ENCODE peak calls at places on chromosomes 16 and 17, in five cellular contexts. M, B, X, K and Q are unnamed samples.

GRCh38 chr17:79243603-79243990 is 169.0 kb downstream of the ENGASE start:
- DNase-seq in K (no peak), B (no peak), X (no peak), M (no peak), Q (no peak)

GRCh38 chr17:22266231-22266630 is 573.9 kb downstream of the KCNJ18 start:
- DNase-seq in X (no peak), K (no peak), M (no peak), B (no peak), Q (no peak)

GRCh38 chr16:89357055-89357454 is 133.3 kb downstream of the ANKRD11 start:
- DNase-seq in B (no peak), M (no peak), X (no peak), K (no peak), Q (no peak)

GRCh38 chr17:8964801-8965393 is 610 bp downstream of the PIK3R5 start:
- DNase-seq in K (no peak), B (peak; percentile 53), X (no peak), M (no peak), Q (no peak)

GRCh38 chr17:17532991-17533390 is 36.8 kb upstream of the RASD1 start:
- DNase-seq in K (no peak), M (no peak), B (no peak), X (no peak), Q (no peak)

GRCh38 chr17:1929896-1930750 is 95.0 kb downstream of the RTN4RL1 start:
- DNase-seq in M (no peak), B (no peak), K (no peak), X (no peak), Q (no peak)

GRCh38 chr17:50149425-50150353 is 788 bp downstream of the PPP1R9B start:
- DNase-seq in K (peak; percentile 86), X (peak; percentile 48), B (peak; percentile 68), M (peak; percentile 68), Q (no peak)

GRCh38 chr17:56096026-56096807 is 57.1 kb upstream of the ANKFN1 start:
- DNase-seq in B (no peak), M (no peak), K (peak; percentile 0), X (peak; percentile 45), Q (no peak)

GRCh38 chr17:74919440-74920305 is 3.4 kb downstream of the USH1G start:
- DNase-seq in K (no peak), X (no peak), M (no peak), B (no peak), Q (no peak)

GRCh38 chr16:25060920-25061319 is 45.8 kb upstream of the ARHGAP17 start:
- DNase-seq in M (no peak), B (peak; percentile 69), X (peak; percentile 31), K (peak; percentile 49), Q (no peak)

GRCh38 chr16:79508294-79508693 is 92.2 kb downstream of the MAF start:
- DNase-seq in X (no peak), M (no peak), B (no peak), K (no peak), Q (no peak)

GRCh38 chr16:86590501-86591144 is 12.3 kb downstream of the FOXL1 start:
- DNase-seq in K (peak; percentile 35), B (no peak), X (peak; percentile 96), M (no peak), Q (no peak)

DNA sequence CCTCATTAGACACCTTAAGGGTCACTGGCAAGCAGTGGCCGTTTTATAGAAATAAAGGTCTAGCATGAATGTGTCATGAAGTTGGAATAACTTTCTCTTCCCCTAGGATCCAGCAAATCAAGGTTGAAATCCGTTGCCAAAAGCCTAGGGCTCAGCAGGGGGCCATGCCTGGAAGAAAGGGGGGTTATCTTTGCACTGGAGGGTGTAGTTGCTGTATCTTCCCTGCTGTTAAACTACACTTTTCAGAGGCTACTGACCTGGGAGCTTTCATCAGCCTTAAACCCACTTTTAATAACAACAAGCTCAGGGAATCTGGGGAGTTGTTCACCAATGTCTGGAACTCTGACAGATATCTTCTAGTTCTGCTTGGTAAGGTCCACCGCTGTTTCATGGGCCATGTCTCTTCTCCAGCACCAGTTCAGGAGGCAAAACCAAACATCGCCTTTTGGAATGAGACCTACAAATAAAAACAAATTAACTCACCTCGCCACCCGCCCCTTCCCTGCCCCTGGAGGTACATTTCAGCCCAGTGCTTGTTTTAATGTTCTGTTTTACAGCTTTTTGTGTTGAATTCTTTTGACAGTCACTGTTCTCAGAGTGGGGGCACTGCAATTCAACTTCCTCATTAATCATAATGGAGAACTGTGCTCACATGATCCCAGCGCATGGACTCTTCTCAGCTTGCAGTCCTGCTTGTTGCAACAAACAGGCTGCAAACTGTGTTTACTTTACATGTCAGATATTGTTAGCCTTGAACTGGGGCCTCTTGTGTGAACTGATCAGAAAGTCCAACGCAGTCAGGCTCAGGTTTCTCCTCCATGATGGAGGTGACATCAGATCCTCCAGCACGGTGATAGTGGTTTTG is 508.7 kb downstream of the KCNJ2 start:
- DNase-seq in M (no peak), B (no peak), K (no peak), X (no peak), Q (no peak)
- H3K27ac ChIP-seq in M (no peak overlapping the region), B (no peak overlapping the region), K (no peak overlapping the region), X (no peak overlapping the region), Q (no peak overlapping the region)

DNA sequence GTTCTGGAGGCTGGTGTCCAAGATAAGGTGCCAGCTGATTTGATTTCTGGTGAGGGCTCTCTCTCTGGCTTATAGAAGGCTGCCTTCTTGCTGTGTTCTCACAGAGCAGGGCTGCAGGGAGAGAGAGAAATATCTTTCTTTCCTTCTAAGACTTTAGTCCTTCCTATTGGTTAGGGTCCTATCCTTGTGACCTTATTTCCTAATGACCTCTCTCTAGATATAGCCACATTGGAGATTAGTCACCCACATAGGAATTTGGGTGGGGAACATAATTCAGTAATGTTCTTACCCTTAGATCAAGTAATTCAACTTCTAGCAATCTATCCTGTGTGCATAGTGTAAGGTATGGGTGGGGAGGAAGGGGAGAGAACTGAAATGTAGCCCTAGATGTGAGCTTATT is 18.0 kb upstream of the ABCA5 start:
- DNase-seq in X (no peak), K (no peak), B (no peak), M (no peak), Q (no peak)
- H3K27ac ChIP-seq in X (no peak overlapping the region), K (no peak overlapping the region), B (no peak overlapping the region), M (peak overlapping the region; percentile 90), Q (no peak overlapping the region)

GRCh38 chr17:44192750-44193149 is 6.0 kb downstream of the TMUB2 start:
- DNase-seq in K (no peak), B (no peak), X (no peak), M (no peak), Q (no peak)

GRCh38 chr17:44191389-44191788 is 4.6 kb downstream of the TMUB2 start:
- DNase-seq in B (no peak), X (no peak), M (no peak), K (no peak), Q (no peak)

GRCh38 chr17:44190496-44190895 is 3.7 kb downstream of the TMUB2 start:
- DNase-seq in M (no peak), K (no peak), B (no peak), X (no peak), Q (no peak)

GRCh38 chr17:44193326-44194084 is 6.2 kb downstream of the ATXN7L3 start:
- DNase-seq in B (no peak), X (no peak), M (no peak), K (no peak), Q (no peak)

DNA sequence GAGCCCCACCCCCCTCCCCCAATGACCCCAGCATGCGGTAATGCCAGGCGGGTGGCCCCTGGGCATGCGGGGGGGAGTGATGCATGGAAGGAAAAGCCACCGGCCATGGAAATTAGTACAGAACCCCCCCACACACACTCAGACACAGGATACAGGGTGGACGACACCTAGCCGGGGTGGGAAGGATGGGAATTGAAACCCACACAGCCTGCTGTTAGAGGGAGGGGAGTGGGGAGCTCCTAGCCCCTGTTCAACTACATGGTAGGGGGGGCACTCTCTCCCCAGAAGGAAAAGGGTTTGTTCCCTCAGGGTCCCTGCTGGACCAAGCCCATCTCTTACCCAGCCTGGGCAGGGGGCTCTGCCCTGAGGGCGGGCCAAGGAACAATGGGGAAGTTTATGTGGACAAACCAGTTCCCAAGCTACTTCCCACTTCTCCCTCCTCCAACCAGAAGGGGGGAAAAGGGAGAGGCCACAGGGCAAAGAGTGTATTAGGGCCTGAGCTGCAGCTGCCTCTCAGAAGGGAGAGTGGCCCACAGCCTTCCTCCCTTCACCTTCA is 5.2 kb downstream of the TMUB2 start:
- DNase-seq in B (no peak), X (no peak), M (no peak), K (no peak), Q (no peak)
- H3K27ac ChIP-seq in B (no peak overlapping the region), X (no peak overlapping the region), M (no peak overlapping the region), K (peak overlapping the region; percentile 55), Q (no peak overlapping the region)

DNA sequence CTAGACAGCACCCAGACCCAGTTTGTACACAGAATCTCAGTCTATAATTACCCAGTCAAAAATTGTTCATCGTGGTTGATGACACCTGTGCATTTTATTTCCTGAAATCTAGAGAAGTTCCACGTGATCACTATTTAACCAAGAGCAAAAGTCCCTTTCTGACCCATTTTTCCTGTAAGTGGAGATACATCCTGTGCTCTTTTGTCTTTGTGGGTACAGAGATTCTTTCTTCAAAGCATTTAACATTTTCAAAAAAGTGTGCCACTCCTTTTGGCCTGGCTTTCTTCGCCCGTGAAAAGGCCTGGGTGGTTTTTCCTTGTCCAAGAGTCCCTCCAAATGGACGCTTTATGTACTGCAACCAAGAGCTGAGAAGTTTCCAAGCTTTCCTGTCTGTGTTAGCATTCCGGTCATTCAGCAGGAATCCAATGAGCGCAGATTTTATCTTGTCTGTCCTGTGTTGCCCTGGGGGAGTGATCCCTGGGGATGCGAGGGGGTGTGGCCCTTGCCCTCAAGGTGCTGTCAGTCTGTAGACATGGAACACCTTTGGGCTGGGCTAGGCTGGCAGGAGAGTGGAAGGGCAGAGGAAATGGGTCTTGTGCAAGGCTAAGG is 161.1 kb upstream of the CACNG5 start:
- DNase-seq in B (peak; percentile 60), K (peak; percentile 78), M (no peak), X (peak; percentile 72), Q (peak; percentile 79)
- H3K27ac ChIP-seq in B (peak overlapping the region; percentile 59), K (no peak overlapping the region), M (no peak overlapping the region), X (no peak overlapping the region), Q (no peak overlapping the region)

GRCh38 chr16:87954361-87954760 is 3.1 kb downstream of the BANP start:
- DNase-seq in B (no peak), M (no peak), X (no peak), K (no peak), Q (no peak)
- H3K27ac ChIP-seq in B (peak overlapping the region; percentile 77), M (peak overlapping the region; percentile 99), X (no peak overlapping the region), K (peak overlapping the region; percentile 99), Q (no peak overlapping the region)

GRCh38 chr17:15649861-15650391 is 30.4 kb upstream of the FBXW10B start:
- DNase-seq in K (peak; percentile 42), B (no peak), X (peak; percentile 55), M (peak; percentile 59), Q (peak; percentile 29)
- H3K27ac ChIP-seq in K (peak overlapping the region; percentile 87), B (no peak overlapping the region), X (peak overlapping the region; percentile 0), M (peak overlapping the region; percentile 83), Q (no peak overlapping the region)